ENCODE peak calls at places on chromosomes 7 and 10, in five cellular contexts. One of them, this sample, is unnamed.
A peak's percentile ranks its signal among the peaks of the same experiment; 100 is the strongest.

GRCh38 chr10:25965584-25965983 is 31.6 kb downstream of the MYO3A start:
- DNase-seq in tibial nerve: no peak
- DNase-seq in ovary: no peak
- DNase-seq in suprapubic skin: no peak
- DNase-seq in A549: no peak
- DNase-seq in this sample: no peak

GRCh38 chr7:121824276-121824675 is 48.7 kb upstream of the PTPRZ1 start:
- DNase-seq in ovary: no peak
- DNase-seq in tibial nerve: no peak
- DNase-seq in A549: no peak
- DNase-seq in suprapubic skin: no peak
- DNase-seq in this sample: no peak

GRCh38 chr10:93199221-93199681 is 125.6 kb downstream of the CYP26A1 start:
- DNase-seq in ovary: peak; percentile 46
- DNase-seq in A549: peak; percentile 58
- DNase-seq in suprapubic skin: peak; percentile 65
- DNase-seq in tibial nerve: peak; percentile 46
- DNase-seq in this sample: peak; percentile 62

GRCh38 chr10:79192677-79193003 is 123.9 kb downstream of the ZMIZ1 start:
- DNase-seq in A549: no peak
- DNase-seq in tibial nerve: no peak
- DNase-seq in ovary: no peak
- DNase-seq in suprapubic skin: no peak
- DNase-seq in this sample: no peak

GRCh38 chr7:38367301-38367700 is 93.9 kb upstream of the TARP start:
- DNase-seq in A549: no peak
- DNase-seq in suprapubic skin: no peak
- DNase-seq in ovary: no peak
- DNase-seq in tibial nerve: no peak
- DNase-seq in this sample: no peak

GRCh38 chr10:35889226-35889625 is 247.1 kb upstream of the FZD8 start:
- DNase-seq in tibial nerve: no peak
- DNase-seq in suprapubic skin: no peak
- DNase-seq in A549: no peak
- DNase-seq in ovary: no peak
- DNase-seq in this sample: no peak

GRCh38 chr10:15363031-15363430 is 8.1 kb downstream of the FAM171A1 start:
- DNase-seq in ovary: no peak
- DNase-seq in A549: no peak
- DNase-seq in tibial nerve: no peak
- DNase-seq in suprapubic skin: no peak
- DNase-seq in this sample: no peak

GRCh38 chr10:34584164-34584563 is 230.9 kb downstream of the PARD3 start:
- DNase-seq in suprapubic skin: no peak
- DNase-seq in tibial nerve: no peak
- DNase-seq in ovary: no peak
- DNase-seq in A549: no peak
- DNase-seq in this sample: no peak

GRCh38 chr10:85607296-85607695 is 759.3 kb downstream of the GRID1 start:
- DNase-seq in A549: no peak
- DNase-seq in tibial nerve: no peak
- DNase-seq in ovary: no peak
- DNase-seq in suprapubic skin: no peak
- DNase-seq in this sample: no peak

GRCh38 chr7:154911862-154912261 is 91.1 kb downstream of the PAXIP1 start:
- DNase-seq in ovary: no peak
- DNase-seq in suprapubic skin: peak; percentile 13
- DNase-seq in A549: no peak
- DNase-seq in tibial nerve: no peak
- DNase-seq in this sample: no peak

GRCh38 chr7:114345494-114345893 is 69.1 kb upstream of the FOXP2 start:
- DNase-seq in suprapubic skin: no peak
- DNase-seq in ovary: no peak
- DNase-seq in A549: no peak
- DNase-seq in tibial nerve: no peak
- DNase-seq in this sample: no peak

GRCh38 chr10:88288621-88289059 is 294.5 kb downstream of the RNLS start:
- DNase-seq in ovary: no peak
- DNase-seq in A549: no peak
- DNase-seq in tibial nerve: no peak
- DNase-seq in suprapubic skin: no peak
- DNase-seq in this sample: no peak

GRCh38 chr7:87300756-87301155 is 44.7 kb upstream of the CROT start:
- DNase-seq in suprapubic skin: no peak
- DNase-seq in A549: no peak
- DNase-seq in tibial nerve: no peak
- DNase-seq in ovary: no peak
- DNase-seq in this sample: no peak

GRCh38 chr7:27154369-27154768 is 2.0 kb upstream of the HOXA3 start:
- DNase-seq in A549: no peak
- DNase-seq in suprapubic skin: no peak
- DNase-seq in ovary: peak; percentile 15
- DNase-seq in tibial nerve: no peak
- DNase-seq in this sample: peak; percentile 13

GRCh38 chr7:18151419-18151818 is 123.8 kb upstream of the PRPS1L1 start:
- DNase-seq in tibial nerve: no peak
- DNase-seq in ovary: no peak
- DNase-seq in suprapubic skin: no peak
- DNase-seq in A549: peak; percentile 4
- DNase-seq in this sample: no peak

GRCh38 chr7:74252893-74253292 is 1.3 kb downstream of the RFC2 start:
- DNase-seq in tibial nerve: no peak
- DNase-seq in A549: no peak
- DNase-seq in suprapubic skin: no peak
- DNase-seq in ovary: no peak
- DNase-seq in this sample: peak; percentile 49

GRCh38 chr10:61750943-61751471 is 88.3 kb downstream of the CABCOCO1 start:
- DNase-seq in tibial nerve: peak; percentile 23
- DNase-seq in suprapubic skin: peak; percentile 61
- DNase-seq in ovary: peak; percentile 61
- DNase-seq in A549: peak; percentile 59
- DNase-seq in this sample: peak; percentile 84

GRCh38 chr7:55144333-55144954 is 125.6 kb downstream of the EGFR start:
- DNase-seq in tibial nerve: no peak
- DNase-seq in ovary: no peak
- DNase-seq in suprapubic skin: no peak
- DNase-seq in A549: no peak
- DNase-seq in this sample: no peak

GRCh38 chr7:55273186-55273980 is 91.8 kb upstream of the LANCL2 start:
- DNase-seq in suprapubic skin: no peak
- DNase-seq in ovary: no peak
- DNase-seq in A549: no peak
- DNase-seq in tibial nerve: no peak
- DNase-seq in this sample: no peak

GRCh38 chr7:156764016-156764669 is 123.6 kb downstream of the RNF32 start:
- DNase-seq in tibial nerve: no peak
- DNase-seq in ovary: peak; percentile 65
- DNase-seq in A549: peak; percentile 79
- DNase-seq in suprapubic skin: no peak
- DNase-seq in this sample: peak; percentile 82

GRCh38 chr7:44534501-44534900 is 6.6 kb downstream of the NPC1L1 start:
- DNase-seq in ovary: no peak
- DNase-seq in A549: peak; percentile 56
- DNase-seq in suprapubic skin: no peak
- DNase-seq in tibial nerve: no peak
- DNase-seq in this sample: no peak

GRCh38 chr10:4183761-4184261 is 398.8 kb upstream of the KLF6 start:
- DNase-seq in suprapubic skin: no peak
- DNase-seq in ovary: no peak
- DNase-seq in tibial nerve: no peak
- DNase-seq in A549: no peak
- DNase-seq in this sample: no peak

GRCh38 chr7:154383045-154383444 is 330.8 kb downstream of the DPP6 start:
- DNase-seq in tibial nerve: no peak
- DNase-seq in A549: no peak
- DNase-seq in suprapubic skin: no peak
- DNase-seq in ovary: no peak
- DNase-seq in this sample: no peak

GRCh38 chr7:40436761-40437160 is 302.0 kb downstream of the SUGCT start:
- DNase-seq in suprapubic skin: no peak
- DNase-seq in tibial nerve: no peak
- DNase-seq in ovary: no peak
- DNase-seq in A549: no peak
- DNase-seq in this sample: no peak

GRCh38 chr7:111014074-111014473 is 76.9 kb upstream of the LRRN3 start:
- DNase-seq in suprapubic skin: no peak
- DNase-seq in tibial nerve: no peak
- DNase-seq in ovary: no peak
- DNase-seq in A549: no peak
- DNase-seq in this sample: no peak

GRCh38 chr10:60901561-60902235 is 42.3 kb downstream of the RHOBTB1 start:
- DNase-seq in suprapubic skin: no peak
- DNase-seq in A549: no peak
- DNase-seq in tibial nerve: no peak
- DNase-seq in ovary: no peak
- DNase-seq in this sample: peak; percentile 49

GRCh38 chr7:90326500-90326899 is 5.4 kb upstream of the FAM237B start:
- DNase-seq in A549: no peak
- DNase-seq in suprapubic skin: no peak
- DNase-seq in ovary: no peak
- DNase-seq in tibial nerve: no peak
- DNase-seq in this sample: no peak

GRCh38 chr7:90320014-90320413 is 1.1 kb downstream of the FAM237B start:
- DNase-seq in ovary: no peak
- DNase-seq in A549: no peak
- DNase-seq in tibial nerve: no peak
- DNase-seq in suprapubic skin: no peak
- DNase-seq in this sample: no peak

GRCh38 chr7:90322837-90323236 is 1.7 kb upstream of the FAM237B start:
- DNase-seq in suprapubic skin: no peak
- DNase-seq in tibial nerve: no peak
- DNase-seq in A549: no peak
- DNase-seq in ovary: no peak
- DNase-seq in this sample: no peak

GRCh38 chr7:90320418-90320800 is 695 bp downstream of the FAM237B start:
- DNase-seq in tibial nerve: no peak
- DNase-seq in suprapubic skin: no peak
- DNase-seq in A549: no peak
- DNase-seq in ovary: no peak
- DNase-seq in this sample: no peak

GRCh38 chr7:90320801-90321494 is at the start of gene FAM237B:
- DNase-seq in tibial nerve: no peak
- DNase-seq in ovary: peak; percentile 37
- DNase-seq in A549: peak; percentile 41
- DNase-seq in suprapubic skin: no peak
- DNase-seq in this sample: no peak
- H3K4me3 ChIP-seq in tibial nerve: no peak within 1 kb of the TSS
- H3K4me3 ChIP-seq in ovary: no peak within 1 kb of the TSS
- H3K4me3 ChIP-seq in A549: peak within 1 kb of the TSS; percentile 39
- H3K4me3 ChIP-seq in suprapubic skin: peak within 1 kb of the TSS; percentile 38
- H3K4me3 ChIP-seq in this sample: peak within 1 kb of the TSS; percentile 20

DNA sequence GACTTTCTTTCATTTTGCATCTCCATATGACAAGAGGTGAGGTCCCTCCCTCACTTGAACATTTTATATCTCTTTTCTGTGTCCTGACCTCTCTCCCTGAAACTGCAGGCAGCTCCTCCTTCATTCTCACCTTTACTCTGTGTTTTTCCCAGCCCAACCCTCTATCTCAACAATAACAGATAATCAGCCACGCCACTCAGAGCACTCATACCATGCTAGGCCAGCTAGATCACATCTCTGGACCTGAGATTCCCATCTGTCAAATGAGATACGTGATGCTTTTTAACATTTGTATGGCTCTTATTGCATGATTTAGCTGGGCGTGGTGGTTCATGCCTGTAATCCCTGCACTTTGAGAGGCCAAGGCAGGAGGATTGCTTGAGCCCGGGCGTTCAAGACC is 63.1 kb upstream of the PDCD4 start:
- DNase-seq in ovary: no peak
- DNase-seq in tibial nerve: no peak
- DNase-seq in suprapubic skin: no peak
- DNase-seq in A549: no peak
- DNase-seq in this sample: no peak
- TF ChIP-seq EP300 in ovary: no peak
- TF ChIP-seq EP300 in tibial nerve: no peak
- TF ChIP-seq EP300 in suprapubic skin: no peak
- TF ChIP-seq EP300 in A549: no peak
- TF ChIP-seq EP300 in this sample: no peak

DNA sequence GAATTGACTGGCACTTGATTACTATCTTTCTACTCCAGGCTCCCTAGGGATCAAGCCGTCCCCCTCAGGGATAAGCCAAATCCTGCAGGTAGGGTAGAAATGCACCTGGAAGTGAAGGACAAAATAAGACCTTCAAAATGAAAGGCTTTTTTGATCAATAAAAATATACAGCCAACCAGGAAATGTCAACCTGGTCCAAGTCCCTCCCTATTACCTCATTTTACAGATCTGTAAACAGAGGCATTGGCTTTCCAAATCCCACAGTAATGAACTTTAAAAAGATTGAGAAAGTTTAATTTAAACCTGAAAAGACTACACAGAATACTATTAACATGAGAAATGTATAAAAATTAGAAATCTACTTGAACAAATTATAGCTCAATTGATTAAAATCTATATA is 53.7 kb downstream of the UPF2 start:
- DNase-seq in tibial nerve: no peak
- DNase-seq in A549: no peak
- DNase-seq in suprapubic skin: no peak
- DNase-seq in ovary: no peak
- DNase-seq in this sample: no peak
- H3K4me1 ChIP-seq in tibial nerve: peaks cover 16% of the 10 kb centered on the region
- H3K4me1 ChIP-seq in A549: peaks cover 10% of the 10 kb centered on the region
- H3K4me1 ChIP-seq in suprapubic skin: peaks cover 2% of the 10 kb centered on the region
- H3K4me1 ChIP-seq in ovary: no peaks in the 10 kb centered on the region
- H3K4me1 ChIP-seq in this sample: peaks cover 3% of the 10 kb centered on the region

GRCh38 chr7:148773344-148773743 is 74.6 kb downstream of the CUL1 start:
- DNase-seq in ovary: no peak
- DNase-seq in A549: no peak
- DNase-seq in suprapubic skin: no peak
- DNase-seq in tibial nerve: no peak
- DNase-seq in this sample: no peak

GRCh38 chr7:148770004-148770403 is 71.3 kb downstream of the CUL1 start:
- DNase-seq in suprapubic skin: no peak
- DNase-seq in tibial nerve: no peak
- DNase-seq in ovary: no peak
- DNase-seq in A549: no peak
- DNase-seq in this sample: no peak

DNA sequence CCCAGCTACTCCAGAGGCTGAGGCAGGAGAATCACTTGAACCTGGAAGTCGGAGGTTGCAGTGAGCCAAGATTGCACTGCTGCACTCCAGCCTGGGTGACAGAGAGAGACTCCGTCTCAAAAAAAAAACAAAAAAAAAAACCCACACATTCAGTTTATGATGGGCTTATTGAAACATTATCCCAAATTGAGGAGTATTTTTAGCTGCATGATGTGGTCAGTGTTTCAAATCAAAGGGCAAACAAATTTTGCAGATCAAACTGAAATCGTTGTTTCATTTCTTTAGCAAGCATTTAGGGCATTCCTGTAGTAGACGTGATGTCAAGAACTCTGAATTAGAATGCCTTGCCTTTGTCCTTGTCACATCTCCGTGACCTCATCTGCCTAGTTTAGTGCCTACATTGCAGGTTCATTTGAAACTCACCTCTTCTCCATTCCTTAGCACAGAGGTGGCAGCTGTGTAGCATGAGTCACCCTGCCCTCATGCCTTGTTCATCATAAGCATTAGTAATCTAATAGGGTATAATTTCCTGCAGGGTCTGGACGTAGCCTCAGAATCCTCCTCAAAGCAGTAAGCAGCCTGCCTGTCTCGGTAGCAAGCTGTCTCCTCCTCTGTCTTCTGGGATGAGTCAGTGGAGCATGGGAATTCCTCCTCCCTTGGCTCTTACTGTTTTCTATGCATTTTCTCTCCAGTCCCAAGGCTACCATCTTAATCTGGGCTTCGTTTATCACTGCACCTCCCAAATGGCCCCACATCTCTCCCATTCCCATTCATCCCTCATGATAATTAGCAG is 73.8 kb downstream of the CUL1 start:
- DNase-seq in suprapubic skin: no peak
- DNase-seq in tibial nerve: no peak
- DNase-seq in ovary: no peak
- DNase-seq in A549: peak; percentile 63
- DNase-seq in this sample: no peak
- H3K4me3 ChIP-seq in suprapubic skin: no peak overlapping the region
- H3K4me3 ChIP-seq in tibial nerve: no peak overlapping the region
- H3K4me3 ChIP-seq in ovary: no peak overlapping the region
- H3K4me3 ChIP-seq in A549: no peak overlapping the region
- H3K4me3 ChIP-seq in this sample: no peak overlapping the region

This sample was measured in stomach.